ENCODE peak calls at places on chromosomes 1 and 21, in eight cellular contexts. J, O, V, Z, N, K, I and F are unnamed samples.

GRCh38 chr1:162357681-162358266 is 18.9 kb downstream of the SPATA46 start:
- DNase-seq in J (no peak), O (peak; percentile 15), K (no peak), N (no peak), Z (no peak), I (no peak), V (no peak), F (peak; percentile 70)

GRCh38 chr1:43707191-43708005 is at the start of gene ST3GAL3:
- DNase-seq in Z (peak; percentile 92), N (peak; percentile 92), O (peak; percentile 92), I (peak; percentile 87), K (peak; percentile 92), J (peak; percentile 94), V (peak; percentile 91), F (peak; percentile 82)

GRCh38 chr1:169517544-169518186 is 31.9 kb upstream of the SLC19A2 start:
- DNase-seq in I (no peak), N (no peak), K (no peak), Z (no peak), V (no peak), J (no peak), O (no peak), F (no peak)

GRCh38 chr1:3307359-3307758 is 147.1 kb upstream of the ARHGEF16 start:
- DNase-seq in N (no peak), O (no peak), Z (no peak), K (no peak), V (no peak), I (no peak), J (no peak), F (no peak)

GRCh38 chr1:103108525-103109150 is 316 bp upstream of the COL11A1 start:
- DNase-seq in K (no peak), I (no peak), N (no peak), O (peak; percentile 53), Z (no peak), J (no peak), V (peak; percentile 51), F (no peak)

GRCh38 chr1:7421471-7422075 is 349.5 kb upstream of the VAMP3 start:
- DNase-seq in K (no peak), J (no peak), O (no peak), N (no peak), Z (no peak), V (no peak), I (no peak), F (no peak)

GRCh38 chr1:8985915-8986813 is 40.1 kb downstream of the SLC2A7 start:
- DNase-seq in K (no peak), N (no peak), I (peak; percentile 92), V (no peak), O (no peak), J (no peak), Z (peak; percentile 77), F (peak; percentile 86)

GRCh38 chr1:62103880-62104279 is 90.8 kb upstream of the L1TD1 start:
- DNase-seq in Z (no peak), V (no peak), N (no peak), O (no peak), K (no peak), J (no peak), I (no peak), F (no peak)

GRCh38 chr21:38027901-38028300 is 111.6 kb upstream of the KCNJ6 start:
- DNase-seq in I (no peak), O (no peak), K (no peak), V (no peak), J (no peak), N (no peak), Z (no peak), F (no peak)

GRCh38 chr21:39676054-39676771 is 63.5 kb downstream of the B3GALT5 start:
- DNase-seq in N (no peak), Z (peak; percentile 98), J (no peak), O (no peak), V (peak; percentile 55), I (peak; percentile 72), K (peak; percentile 73), F (peak; percentile 83)